ENCODE peak calls at places on chromosomes 4 and X, in five cellular contexts. D is mucosa of descending colon, H is Karpas-422, I is GM23248, K is upper lobe of right lung. Z is an unnamed sample.

GRCh38 chr4:81472249-81473085 is 760 bp upstream of the RASGEF1B start:
- DNase-seq in D (peak; percentile 64), H (peak; percentile 76), I (peak; percentile 53), K (no peak), Z (no peak)

GRCh38 chr4:87240341-87240740 is 19.9 kb upstream of the KLHL8 start:
- DNase-seq in D (no peak), H (no peak), I (peak; percentile 8), K (no peak), Z (no peak)

GRCh38 chr4:2941138-2942036 is 21.8 kb downstream of the NOP14 start:
- DNase-seq in D (peak; percentile 51), H (no peak), I (no peak), K (peak; percentile 58), Z (no peak)

GRCh38 chr4:7324651-7325121 is 110.0 kb downstream of the PSAPL1 start:
- DNase-seq in D (peak; percentile 41), H (no peak), I (no peak), K (no peak), Z (no peak)

GRCh38 chr4:167831853-167832252 is 260.5 kb upstream of the ANXA10 start:
- DNase-seq in D (no peak), H (no peak), I (no peak), K (no peak), Z (no peak)

GRCh38 chrX:84710611-84711010 is 208.4 kb upstream of the HDX start:
- DNase-seq in D (no peak), H (peak; percentile 29), I (no peak), K (no peak), Z (no peak)

GRCh38 chrX:17616936-17617335 is 120.4 kb upstream of the SCML1 start:
- DNase-seq in D (no peak), H (no peak), I (no peak), K (no peak), Z (no peak)

GRCh38 chr4:41611881-41612871 is 74.2 kb downstream of the LIMCH1 start:
- DNase-seq in D (peak; percentile 55), H (no peak), I (peak; percentile 60), K (no peak), Z (peak; percentile 14)

GRCh38 chr4:167930171-167930570 is 162.2 kb upstream of the ANXA10 start:
- DNase-seq in D (no peak), H (no peak), I (peak; percentile 3), K (no peak), Z (no peak)

GRCh38 chr4:123588631-123589223 is 192.1 kb downstream of the SPRY1 start:
- DNase-seq in D (no peak), H (no peak), I (peak; percentile 57), K (no peak), Z (peak; percentile 23)

GRCh38 chr4:143089291-143089690 is 95.4 kb upstream of the USP38 start:
- DNase-seq in D (no peak), H (no peak), I (no peak), K (no peak), Z (no peak)

GRCh38 chr4:188127157-188127874 is 11.9 kb upstream of the TRIML1 start:
- DNase-seq in D (no peak), H (no peak), I (peak; percentile 13), K (no peak), Z (peak; percentile 61)

GRCh38 chr4:26015133-26015651 is 101.2 kb downstream of the SMIM20 start:
- DNase-seq in D (peak; percentile 69), H (no peak), I (peak; percentile 100), K (no peak), Z (peak; percentile 99)

GRCh38 chr4:113958766-113959540 is 20.5 kb downstream of the ARSJ start:
- DNase-seq in D (no peak), H (no peak), I (peak; percentile 88), K (no peak), Z (no peak)

GRCh38 chrX:46572295-46572936 is 1.1 kb upstream of the CHST7 start:
- DNase-seq in D (no peak), H (peak; percentile 79), I (peak; percentile 16), K (no peak), Z (no peak)

GRCh38 chrX:122934131-122934530 is 249.9 kb upstream of the GRIA3 start:
- DNase-seq in D (no peak), H (no peak), I (no peak), K (no peak), Z (no peak)

GRCh38 chrX:45063319-45064095 is 137.2 kb downstream of the DIPK2B start:
- DNase-seq in D (no peak), H (no peak), I (no peak), K (no peak), Z (no peak)

GRCh38 chr4:165872443-165873297 is at the start of gene TLL1:
- DNase-seq in D (no peak), H (no peak), I (no peak), K (no peak), Z (peak; percentile 30)

GRCh38 chr4:146401274-146401673 is 120.5 kb downstream of the SLC10A7 start:
- DNase-seq in D (no peak), H (no peak), I (no peak), K (no peak), Z (no peak)

GRCh38 chr4:114598191-114599121 is at the start of gene UGT8:
- DNase-seq in D (peak; percentile 92), H (no peak), I (peak; percentile 44), K (peak; percentile 85), Z (peak; percentile 11)

GRCh38 chr4:173379929-173380328 is 9.2 kb downstream of the SAP30 start:
- DNase-seq in D (no peak), H (no peak), I (no peak), K (no peak), Z (no peak)

GRCh38 chrX:19388741-19389140 is 45.0 kb downstream of the PDHA1 start:
- DNase-seq in D (no peak), H (no peak), I (no peak), K (no peak), Z (no peak)

GRCh38 chr4:111066447-111066846 is 443.6 kb upstream of the PITX2 start:
- DNase-seq in D (no peak), H (no peak), I (peak; percentile 73), K (no peak), Z (no peak)

GRCh38 chr4:188175288-188175687 is 36.0 kb downstream of the TRIML1 start:
- DNase-seq in D (no peak), H (no peak), I (no peak), K (no peak), Z (no peak)

GRCh38 chrX:30364229-30364628 is 55.0 kb upstream of the NR0B1 start:
- DNase-seq in D (no peak), H (no peak), I (no peak), K (no peak), Z (no peak)

GRCh38 chr4:70437212-70437611 is 34.8 kb upstream of the MUC7 start:
- DNase-seq in D (no peak), H (no peak), I (no peak), K (no peak), Z (no peak)

GRCh38 chrX:6545712-6546111 is 10.8 kb upstream of the VCX3A start:
- DNase-seq in D (no peak), H (no peak), I (no peak), K (no peak), Z (no peak)

GRCh38 chr4:95190751-95191436 is 357.9 kb downstream of the UNC5C start:
- DNase-seq in D (no peak), H (no peak), I (no peak), K (no peak), Z (no peak)

GRCh38 chr4:74189331-74190043 is 31.6 kb downstream of the MTHFD2L start:
- DNase-seq in D (no peak), H (peak; percentile 83), I (peak; percentile 71), K (no peak), Z (no peak)

GRCh38 chr4:165325732-165326512 is 1.5 kb upstream of the MSMO1 start:
- DNase-seq in D (no peak), H (no peak), I (peak; percentile 72), K (no peak), Z (peak; percentile 28)

GRCh38 chr4:55172694-55173287 is 47.4 kb upstream of the KDR start:
- DNase-seq in D (no peak), H (no peak), I (peak; percentile 13), K (no peak), Z (peak; percentile 18)

GRCh38 chrX:102835504-102836146 is 101.4 kb upstream of the RAB40AL start:
- DNase-seq in D (no peak), H (peak; percentile 77), I (peak; percentile 52), K (no peak), Z (no peak)

GRCh38 chrX:102837843-102838242 is 99.2 kb upstream of the RAB40AL start:
- DNase-seq in D (no peak), H (no peak), I (peak; percentile 8), K (no peak), Z (no peak)

GRCh38 chrX:102833136-102833535 is 103.9 kb upstream of the RAB40AL start:
- DNase-seq in D (no peak), H (no peak), I (peak; percentile 62), K (no peak), Z (no peak)

DNA sequence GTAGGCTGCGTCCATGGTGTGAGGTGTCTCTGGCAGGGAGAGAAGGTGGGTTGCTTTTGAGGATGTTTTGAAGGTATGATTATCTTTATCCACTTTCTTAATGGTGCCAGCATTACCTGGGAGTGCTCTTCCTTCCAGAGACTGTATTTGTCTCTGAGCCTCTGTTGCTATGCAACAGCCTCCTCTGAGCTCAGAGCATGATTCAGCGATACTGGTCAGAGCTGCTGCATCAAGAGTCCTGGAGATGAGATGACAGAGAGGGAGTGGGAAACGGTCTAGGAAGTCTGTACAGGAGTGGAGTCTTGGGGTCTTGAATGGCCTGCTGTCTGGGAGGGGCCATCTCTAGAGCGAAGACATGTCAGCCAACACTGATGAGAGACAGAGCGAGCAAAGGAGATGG is 104.4 kb upstream of the RAB40AL start:
- DNase-seq in D (no peak), H (no peak), I (peak; percentile 85), K (no peak), Z (peak; percentile 13)
- H3K9me3 ChIP-seq in D (no peaks in the 10 kb centered on the region), H (no peaks in the 10 kb centered on the region), I (no peaks in the 10 kb centered on the region), K (no peaks in the 10 kb centered on the region), Z (no peaks in the 10 kb centered on the region)

GRCh38 chr4:163612762-163613161 is 118.3 kb downstream of the TMA16 start:
- DNase-seq in D (no peak), H (peak; percentile 66), I (no peak), K (no peak), Z (no peak)
- H3K4me3 ChIP-seq in D (no peak overlapping the region), H (peak overlapping the region; percentile 62), I (no peak overlapping the region), K (peak overlapping the region; percentile 45), Z (no peak overlapping the region)

GRCh38 chr4:33411182-33411581 is 2691.0 kb downstream of the PCDH7 start:
- DNase-seq in D (no peak), H (no peak), I (peak; percentile 21), K (no peak), Z (no peak)
- H3K9me3 ChIP-seq in D (peaks cover 34% of the 10 kb centered on the region), H (peaks cover 19% of the 10 kb centered on the region), I (no peaks in the 10 kb centered on the region), K (no peaks in the 10 kb centered on the region), Z (no peaks in the 10 kb centered on the region)

GRCh38 chrX:3465017-3465416 is 118.6 kb upstream of the MXRA5 start:
- DNase-seq in D (no peak), H (no peak), I (no peak), K (no peak), Z (no peak)

DNA sequence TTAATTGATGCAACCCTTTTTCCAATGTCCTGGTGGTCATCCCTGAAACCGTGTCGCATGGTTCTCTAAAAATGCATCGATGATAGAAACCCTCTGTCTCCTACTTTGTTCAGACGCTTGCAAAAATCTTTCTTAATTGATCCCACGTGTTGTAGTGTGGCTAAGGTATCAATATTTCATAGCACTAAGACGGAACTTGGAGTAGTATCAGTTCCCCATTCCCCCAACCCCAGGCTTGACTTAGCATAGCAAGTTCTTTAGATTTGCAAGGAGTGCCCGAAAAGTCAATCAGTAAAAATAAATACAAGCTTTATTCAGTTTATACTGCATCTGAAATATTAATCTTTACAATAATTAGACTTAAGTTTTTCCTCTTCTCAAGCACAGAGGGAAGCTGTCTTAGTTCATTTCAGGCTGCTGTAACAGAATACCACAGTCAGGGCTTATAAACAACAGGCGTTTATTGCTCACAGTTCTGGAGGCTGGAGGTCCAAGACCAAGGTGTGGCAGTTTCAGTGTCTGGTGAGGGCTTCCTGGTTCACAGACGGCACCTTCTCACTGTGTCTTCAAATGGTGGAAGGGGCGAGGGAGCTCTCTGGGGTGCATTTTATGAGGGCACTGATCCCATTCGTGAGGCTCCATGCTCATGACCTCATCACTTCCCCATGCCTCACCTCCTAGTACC is 115.5 kb upstream of the MXRA5 start:
- DNase-seq in D (no peak), H (peak; percentile 46), I (peak; percentile 41), K (no peak), Z (no peak)
- H3K4me3 ChIP-seq in D (no peak overlapping the region), H (no peak overlapping the region), I (peak overlapping the region; percentile 69), K (no peak overlapping the region), Z (peak overlapping the region; percentile 23)